ENCODE peak calls at places on chromosomes 2 and 18, in six cellular contexts. G, V, D, O, S and Z are unnamed samples.

GRCh38 chr2:165596788-165597187 is 127.3 kb downstream of the CSRNP3 start:
- ATAC-seq in G (no peak), V (no peak), D (no peak), O (no peak), S (no peak), Z (no peak)

GRCh38 chr18:13004316-13004879 is 13.2 kb downstream of the CEP192 start:
- ATAC-seq in G (no peak), V (no peak), D (no peak), O (no peak), S (no peak), Z (no peak)

GRCh38 chr2:216163518-216163917 is 54.4 kb downstream of the XRCC5 start:
- ATAC-seq in G (no peak), V (no peak), D (no peak), O (no peak), S (peak), Z (no peak)

GRCh38 chr2:170005702-170006101 is 172.2 kb upstream of the MYO3B start:
- ATAC-seq in G (peak), V (peak), D (no peak), O (peak), S (peak), Z (no peak)

GRCh38 chr2:54438271-54438670 is 17.9 kb upstream of the SPTBN1 start:
- ATAC-seq in G (no peak), V (no peak), D (no peak), O (no peak), S (no peak), Z (peak)

GRCh38 chr2:20136149-20136548 is 84.7 kb upstream of the LAPTM4A start:
- ATAC-seq in G (no peak), V (peak), D (no peak), O (no peak), S (peak), Z (no peak)

GRCh38 chr18:55401638-55402191 is 186.3 kb downstream of the TCF4 start:
- ATAC-seq in G (no peak), V (peak), D (no peak), O (no peak), S (peak), Z (peak)

GRCh38 chr2:39431592-39432316 is 5.3 kb downstream of the MAP4K3 start:
- ATAC-seq in G (peak), V (no peak), D (no peak), O (no peak), S (no peak), Z (peak)

GRCh38 chr2:187404431-187405110 is 43.5 kb downstream of the CALCRL start:
- ATAC-seq in G (no peak), V (no peak), D (no peak), O (peak), S (no peak), Z (no peak)

GRCh38 chr2:191866675-191867506 is 20.0 kb upstream of the CAVIN2 start:
- ATAC-seq in G (no peak), V (peak), D (peak), O (peak), S (peak), Z (peak)
- TF ChIP-seq EP300 in G (no peak), V (peak), D (no peak), O (peak), S (peak), Z (no peak)

GRCh38 chr2:127638361-127639110 is 7.4 kb upstream of the GPR17 start:
- ATAC-seq in G (no peak), V (peak), D (no peak), O (peak), S (no peak), Z (peak)

GRCh38 chr2:127641133-127641532 is 4.8 kb upstream of the GPR17 start:
- ATAC-seq in G (no peak), V (no peak), D (no peak), O (no peak), S (no peak), Z (no peak)

GRCh38 chr2:127639111-127639474 is 6.9 kb upstream of the GPR17 start:
- ATAC-seq in G (no peak), V (no peak), D (no peak), O (no peak), S (no peak), Z (no peak)

GRCh38 chr2:127641846-127642510 is 4.0 kb upstream of the GPR17 start:
- ATAC-seq in G (no peak), V (no peak), D (no peak), O (no peak), S (no peak), Z (no peak)

GRCh38 chr2:127640082-127641072 is 5.6 kb upstream of the GPR17 start:
- ATAC-seq in G (peak), V (peak), D (no peak), O (peak), S (peak), Z (no peak)
- TF ChIP-seq EP300 in G (no peak), V (no peak), D (no peak), O (no peak), S (no peak), Z (no peak)

GRCh38 chr2:96359866-96360265 is 24.3 kb downstream of the NCAPH start:
- ATAC-seq in G (no peak), V (no peak), D (no peak), O (no peak), S (no peak), Z (no peak)
- TF ChIP-seq EP300 in G (no peak), V (no peak), D (no peak), O (no peak), S (no peak), Z (no peak)

GRCh38 chr2:127659408-127660290 is 13.7 kb downstream of the GPR17 start:
- ATAC-seq in G (no peak), V (no peak), D (peak), O (peak), S (no peak), Z (peak)
- TF ChIP-seq EP300 in G (no peak), V (no peak), D (no peak), O (no peak), S (no peak), Z (no peak)

GRCh38 chr2:70498528-70498927 is 55.1 kb downstream of the TGFA start:
- ATAC-seq in G (no peak), V (peak), D (no peak), O (no peak), S (no peak), Z (no peak)

GRCh38 chr2:70501215-70501614 is 52.4 kb downstream of the TGFA start:
- ATAC-seq in G (no peak), V (no peak), D (no peak), O (no peak), S (no peak), Z (no peak)

GRCh38 chr2:70496819-70497218 is 56.8 kb downstream of the TGFA start:
- ATAC-seq in G (no peak), V (no peak), D (no peak), O (no peak), S (no peak), Z (no peak)

GRCh38 chr2:70498054-70498453 is 55.6 kb downstream of the TGFA start:
- ATAC-seq in G (peak), V (peak), D (no peak), O (peak), S (peak), Z (no peak)

GRCh38 chr2:70499253-70499652 is 54.4 kb downstream of the TGFA start:
- ATAC-seq in G (no peak), V (no peak), D (no peak), O (no peak), S (no peak), Z (no peak)
- TF ChIP-seq EP300 in G (no peak), V (no peak), D (no peak), O (no peak), S (no peak), Z (no peak)

GRCh38 chr2:43905388-43905803 is 66.6 kb downstream of the ABCG8 start:
- ATAC-seq in G (peak), V (no peak), D (no peak), O (no peak), S (no peak), Z (no peak)
- TF ChIP-seq EP300 in G (no peak), V (no peak), D (no peak), O (no peak), S (no peak), Z (no peak)

GRCh38 chr2:238601433-238602222 is 174.9 kb downstream of the ASB1 start:
- ATAC-seq in G (no peak), V (no peak), D (peak), O (no peak), S (no peak), Z (peak)
- TF ChIP-seq EP300 in G (no peak), V (no peak), D (no peak), O (no peak), S (no peak), Z (no peak)

DNA sequence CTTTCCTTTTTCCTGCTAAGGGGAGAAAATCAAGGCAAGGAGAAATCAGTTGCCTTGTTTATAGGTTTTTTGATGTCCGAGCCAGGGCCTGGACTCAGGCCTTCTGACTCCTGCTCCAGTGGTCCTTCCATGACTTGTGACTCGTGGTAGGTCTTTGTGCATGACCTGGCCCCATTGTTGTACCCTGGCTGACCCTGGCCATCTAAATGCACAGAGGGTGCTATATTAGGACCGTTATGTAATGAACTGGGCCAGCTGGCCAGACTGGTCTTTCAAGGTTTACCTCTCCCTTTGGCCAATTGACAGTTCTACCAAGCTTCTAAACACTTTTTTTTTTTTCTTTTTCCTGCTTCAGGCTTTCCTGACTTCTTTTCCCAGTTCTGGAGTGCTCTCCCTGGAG is 81.1 kb downstream of the SETBP1 start:
- ATAC-seq in G (no peak), V (no peak), D (no peak), O (no peak), S (no peak), Z (peak)
- TF ChIP-seq EP300 in G (no peak), V (no peak), D (no peak), O (no peak), S (no peak), Z (no peak)

GRCh38 chr2:181781082-181781786 is 100.9 kb upstream of the NEUROD1 start:
- ATAC-seq in G (peak), V (peak), D (no peak), O (peak), S (peak), Z (no peak)
- TF ChIP-seq EP300 in G (no peak), V (no peak), D (no peak), O (no peak), S (no peak), Z (no peak)

DNA sequence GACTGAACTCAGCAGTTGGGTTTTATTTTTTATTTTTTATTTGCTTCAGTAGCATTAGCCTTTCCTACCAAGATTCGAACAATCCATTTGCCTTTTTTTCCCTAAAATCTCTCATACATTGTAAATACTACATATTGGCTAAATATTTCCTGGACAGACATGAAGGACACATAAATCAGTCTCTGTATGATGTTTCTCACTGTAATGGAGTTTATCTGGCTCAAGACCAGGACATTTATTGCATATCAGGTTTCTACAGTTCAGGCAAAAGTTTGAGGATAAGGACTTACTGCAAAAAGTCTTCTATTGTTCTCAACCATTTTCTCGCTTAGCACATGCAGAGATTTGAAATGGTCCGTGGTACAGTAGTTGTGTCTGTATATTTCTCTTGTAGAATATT is 3.3 kb downstream of the CLUL1 start:
- ATAC-seq in G (no peak), V (no peak), D (no peak), O (no peak), S (no peak), Z (no peak)
- TF ChIP-seq EP300 in G (no peak), V (no peak), D (no peak), O (no peak), S (no peak), Z (no peak)